ENCODE peak calls at places on chromosomes 6 and 20, in four cellular contexts. W, O, D and Y are unnamed samples.

GRCh38 chr6:156191895-156192294 is 585.3 kb upstream of the ARID1B start:
- DNase-seq in D (no peak), W (no peak), O (no peak), Y (no peak)

GRCh38 chr6:22828179-22829062 is 259.1 kb downstream of the HDGFL1 start:
- DNase-seq in W (peak), O (peak), D (peak), Y (peak)

GRCh38 chr20:47720636-47721427 is 64.4 kb downstream of the SULF2 start:
- DNase-seq in D (peak), O (no peak), W (no peak), Y (peak)

GRCh38 chr20:17505664-17506517 is 25.3 kb downstream of the BFSP1 start:
- DNase-seq in W (peak), O (no peak), D (peak), Y (peak)

GRCh38 chr6:80316655-80317332 is 210.3 kb downstream of the BCKDHB start:
- DNase-seq in W (no peak), O (no peak), D (peak), Y (peak)

GRCh38 chr6:97411610-97412009 is 128.6 kb upstream of the MMS22L start:
- DNase-seq in D (no peak), W (no peak), O (no peak), Y (no peak)

GRCh38 chr6:27839303-27840081 is 72.7 kb downstream of the OR2B2 start:
- DNase-seq in W (peak), D (peak), O (peak), Y (peak)

GRCh38 chr6:130697661-130698535 is 129.3 kb upstream of the SMLR1 start:
- DNase-seq in D (peak), O (peak), W (peak), Y (peak)

GRCh38 chr6:167255918-167256553 is 35.1 kb upstream of the UNC93A start:
- DNase-seq in D (no peak), O (no peak), W (no peak), Y (no peak)

GRCh38 chr6:23002044-23002619 is 432.8 kb downstream of the HDGFL1 start:
- DNase-seq in O (no peak), W (no peak), D (peak), Y (no peak)

GRCh38 chr6:157982297-157982579 is 575 bp downstream of the SYNJ2 start:
- DNase-seq in O (no peak), D (peak), W (peak), Y (peak)

GRCh38 chr20:36856196-36856595 is 19.7 kb upstream of the TLDC2 start:
- DNase-seq in W (peak), O (no peak), D (no peak), Y (peak)

GRCh38 chr6:94323853-94324252 is 904.5 kb upstream of the EPHA7 start:
- DNase-seq in W (no peak), D (peak), O (peak), Y (no peak)

GRCh38 chr6:47288245-47289090 is 21.2 kb downstream of the TNFRSF21 start:
- DNase-seq in W (no peak), D (no peak), O (no peak), Y (no peak)

GRCh38 chr6:16623029-16623653 is 138.1 kb downstream of the ATXN1 start:
- DNase-seq in W (peak), O (no peak), D (peak), Y (peak)

GRCh38 chr20:51616060-51616459 is 73.5 kb upstream of the NFATC2 start:
- DNase-seq in D (no peak), O (no peak), W (no peak), Y (no peak)

GRCh38 chr20:11850901-11851300 is 66.8 kb upstream of the BTBD3 start:
- DNase-seq in O (peak), D (peak), W (peak), Y (peak)

GRCh38 chr20:49811825-49812462 is 684 bp upstream of the SLC9A8 start:
- DNase-seq in W (peak), D (no peak), O (peak), Y (no peak)

GRCh38 chr6:163955131-163955530 is 540.6 kb downstream of the QKI start:
- DNase-seq in D (peak), W (peak), O (peak), Y (peak)

GRCh38 chr6:106112446-106112845 is 26.3 kb downstream of the PRDM1 start:
- DNase-seq in W (no peak), O (no peak), D (no peak), Y (no peak)

GRCh38 chr6:15922510-15923307 is 206.2 kb upstream of the MYLIP start:
- DNase-seq in D (peak), W (peak), O (no peak), Y (peak)

GRCh38 chr6:148565931-148566663 is 180.7 kb upstream of the UST start:
- DNase-seq in W (peak), D (peak), O (peak), Y (peak)

GRCh38 chr20:43761396-43762340 is 34.9 kb upstream of the GTSF1L start:
- DNase-seq in O (no peak), W (peak), D (no peak), Y (peak)